ENCODE peak calls at places on chromosomes 11 and 22, in six cellular contexts. O, I, E, V, J and C are unnamed samples.

GRCh38 chr22:26903030-26903856 is 245.9 kb downstream of the MIAT start:
- DNase-seq in O (peak; percentile 73), I (no peak), E (no peak), V (no peak), J (peak; percentile 1), C (no peak)

GRCh38 chr11:128632151-128632791 is 44.9 kb upstream of the ETS1 start:
- DNase-seq in O (peak; percentile 65), I (no peak), E (no peak), V (no peak), J (peak; percentile 90), C (no peak)

GRCh38 chr11:2842876-2843275 is 42.7 kb downstream of the CDKN1C start:
- DNase-seq in O (no peak), I (no peak), E (no peak), V (no peak), J (no peak), C (peak; percentile 66)

GRCh38 chr11:76653674-76654309 is 16.8 kb downstream of the LRRC32 start:
- DNase-seq in O (no peak), I (no peak), E (no peak), V (peak; percentile 11), J (no peak), C (no peak)

GRCh38 chr11:36105743-36106581 is 162.1 kb downstream of the LDLRAD3 start:
- DNase-seq in O (no peak), I (no peak), E (no peak), V (no peak), J (no peak), C (no peak)

GRCh38 chr11:70742553-70743291 is 344.4 kb downstream of the CTTN start:
- DNase-seq in O (peak; percentile 84), I (no peak), E (no peak), V (no peak), J (no peak), C (no peak)

GRCh38 chr11:28730336-28730735 is 622.1 kb downstream of the METTL15 start:
- DNase-seq in O (no peak), I (no peak), E (no peak), V (no peak), J (no peak), C (no peak)

GRCh38 chr11:128180446-128181089 is 406.8 kb downstream of the ETS1 start:
- DNase-seq in O (no peak), I (no peak), E (no peak), V (no peak), J (no peak), C (no peak)

GRCh38 chr11:78850078-78850477 is 275.4 kb upstream of the NARS2 start:
- DNase-seq in O (no peak), I (no peak), E (no peak), V (no peak), J (no peak), C (no peak)

GRCh38 chr11:69876013-69876412 is 56.8 kb upstream of the FGF3 start:
- DNase-seq in O (no peak), I (no peak), E (no peak), V (peak; percentile 11), J (no peak), C (peak; percentile 8)

GRCh38 chr11:72685560-72686480 is 11.6 kb upstream of the PDE2A start:
- DNase-seq in O (no peak), I (no peak), E (no peak), V (no peak), J (no peak), C (no peak)

GRCh38 chr11:123301696-123302400 is 106.8 kb upstream of the CLMP start:
- DNase-seq in O (peak; percentile 91), I (no peak), E (peak; percentile 30), V (peak; percentile 16), J (no peak), C (peak; percentile 62)

GRCh38 chr11:77619576-77620198 is 17.9 kb downstream of the CLNS1A start:
- DNase-seq in O (peak; percentile 74), I (no peak), E (peak; percentile 49), V (no peak), J (peak; percentile 67), C (no peak)

GRCh38 chr11:91860661-91861060 is 364.0 kb upstream of the FAT3 start:
- DNase-seq in O (no peak), I (no peak), E (no peak), V (no peak), J (no peak), C (no peak)

GRCh38 chr22:19871023-19871844 is 16.6 kb upstream of the GNB1L start:
- DNase-seq in O (no peak), I (no peak), E (no peak), V (peak; percentile 1), J (no peak), C (peak; percentile 12)

GRCh38 chr11:9861860-9862725 is 198.2 kb downstream of the SWAP70 start:
- DNase-seq in O (peak; percentile 60), I (peak; percentile 25), E (peak; percentile 34), V (peak; percentile 21), J (peak; percentile 80), C (no peak)

GRCh38 chr22:49088801-49089791 is 738.6 kb downstream of the BRD1 start:
- DNase-seq in O (no peak), I (no peak), E (no peak), V (no peak), J (no peak), C (no peak)

GRCh38 chr11:123454060-123454651 is 24.1 kb downstream of the GRAMD1B start:
- DNase-seq in O (no peak), I (peak; percentile 60), E (no peak), V (no peak), J (no peak), C (peak; percentile 42)

GRCh38 chr11:91243630-91244029 is 981.0 kb upstream of the FAT3 start:
- DNase-seq in O (no peak), I (no peak), E (no peak), V (no peak), J (no peak), C (no peak)

GRCh38 chr11:58575377-58576020 is at the start of gene LPXN:
- DNase-seq in O (no peak), I (peak; percentile 37), E (no peak), V (no peak), J (peak; percentile 83), C (no peak)

GRCh38 chr22:23518381-23519187 is 61.5 kb downstream of the IGLL1 start:
- DNase-seq in O (no peak), I (no peak), E (no peak), V (no peak), J (no peak), C (peak; percentile 54)

GRCh38 chr22:12601870-12602779 is 2925.9 kb upstream of the OR11H1 start:
- DNase-seq in O (no peak), I (no peak), E (no peak), V (no peak), J (no peak), C (peak; percentile 85)

GRCh38 chr22:39349967-39350802 is at the start of gene SYNGR1:
- DNase-seq in O (peak; percentile 62), I (no peak), E (no peak), V (no peak), J (peak; percentile 18), C (no peak)

GRCh38 chr22:42596376-42596775 is 18.3 kb downstream of the POLDIP3 start:
- DNase-seq in O (peak; percentile 42), I (no peak), E (no peak), V (no peak), J (no peak), C (no peak)

GRCh38 chr11:70703141-70704052 is 305.1 kb downstream of the CTTN start:
- DNase-seq in O (no peak), I (no peak), E (no peak), V (no peak), J (no peak), C (no peak)

GRCh38 chr11:104238916-104239315 is 75.0 kb upstream of the PDGFD start:
- DNase-seq in O (no peak), I (no peak), E (no peak), V (no peak), J (no peak), C (no peak)

GRCh38 chr11:102709211-102709980 is 3.8 kb upstream of the MMP27 start:
- DNase-seq in O (no peak), I (no peak), E (no peak), V (no peak), J (no peak), C (no peak)

GRCh38 chr11:121929581-121929980 is 186.4 kb downstream of the BLID start:
- DNase-seq in O (peak; percentile 75), I (no peak), E (no peak), V (no peak), J (no peak), C (no peak)

GRCh38 chr11:2898366-2899079 is 12.9 kb upstream of the CDKN1C start:
- DNase-seq in O (no peak), I (no peak), E (no peak), V (no peak), J (no peak), C (peak; percentile 90)

GRCh38 chr22:39242809-39243442 is 1.9 kb downstream of the PDGFB start:
- DNase-seq in O (no peak), I (peak; percentile 68), E (peak; percentile 79), V (no peak), J (no peak), C (peak; percentile 74)

GRCh38 chr11:130647371-130647770 is 198.9 kb downstream of the ADAMTS15 start:
- DNase-seq in O (no peak), I (no peak), E (no peak), V (no peak), J (no peak), C (no peak)

GRCh38 chr11:2912038-2912410 is 17.2 kb downstream of the PHLDA2 start:
- DNase-seq in O (no peak), I (no peak), E (no peak), V (no peak), J (no peak), C (no peak)

GRCh38 chr11:113370634-113371033 is 16.9 kb upstream of the ANKK1 start:
- DNase-seq in O (no peak), I (no peak), E (no peak), V (no peak), J (no peak), C (no peak)

GRCh38 chr11:14350716-14351238 is 8.2 kb downstream of the RRAS2 start:
- DNase-seq in O (no peak), I (no peak), E (no peak), V (no peak), J (no peak), C (no peak)
- H3K27ac ChIP-seq in O (no peak overlapping the region), I (no peak overlapping the region), E (no peak overlapping the region), V (no peak overlapping the region), J (no peak overlapping the region), C (no peak overlapping the region)

GRCh38 chr11:68825603-68826002 is 16.1 kb downstream of the CPT1A start:
- DNase-seq in O (peak; percentile 34), I (no peak), E (no peak), V (no peak), J (peak; percentile 20), C (peak; percentile 53)
- TF ChIP-seq CTCF in O (no peak), I (no peak), E (no peak), V (no peak), J (peak; percentile 37), C (no peak)

GRCh38 chr11:31872074-31872440 is 60.9 kb upstream of the PAX6 start:
- DNase-seq in O (no peak), I (no peak), E (no peak), V (no peak), J (no peak), C (no peak)
- H3K4me1 ChIP-seq in O (no peaks in the 10 kb centered on the region), I (no peaks in the 10 kb centered on the region), E (no peaks in the 10 kb centered on the region), V (no peaks in the 10 kb centered on the region), J (no peaks in the 10 kb centered on the region), C (no peaks in the 10 kb centered on the region)

DNA sequence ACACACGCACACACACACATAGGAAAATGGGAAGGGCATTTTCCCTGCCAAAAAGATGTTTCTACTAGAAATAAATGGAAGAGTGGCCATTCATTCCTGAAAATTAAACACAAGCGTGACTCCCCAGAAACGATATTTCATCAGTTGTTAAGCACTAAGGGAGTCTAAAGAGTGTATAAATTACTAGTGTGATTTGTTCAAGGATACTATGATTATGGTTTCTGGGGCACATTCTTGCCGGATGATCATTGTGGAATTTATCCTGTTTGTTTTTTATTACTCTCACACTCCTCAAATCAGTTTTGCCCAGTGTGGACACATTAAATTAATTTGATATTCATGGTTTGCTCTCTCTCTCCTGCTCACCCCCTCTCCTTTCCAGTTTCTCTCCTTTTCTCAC is 16.4 kb upstream of the AMOTL1 start:
- DNase-seq in O (no peak), I (no peak), E (no peak), V (no peak), J (no peak), C (no peak)
- H3K27ac ChIP-seq in O (no peak overlapping the region), I (no peak overlapping the region), E (no peak overlapping the region), V (no peak overlapping the region), J (no peak overlapping the region), C (no peak overlapping the region)